ENCODE peak calls at places on chromosomes 6 and 20, in four cellular contexts. Y is neural progenitor cell, C is kidney, J is uterus. P is an unnamed sample.

GRCh38 chr6:2999621-3000455 is at the start of gene NQO2:
- DNase-seq in C (peak; percentile 98), J (peak; percentile 93), Y (peak; percentile 97), P (peak; percentile 98)

GRCh38 chr6:163183791-163184190 is 230.7 kb upstream of the QKI start:
- DNase-seq in Y (no peak), C (no peak), J (no peak), P (no peak)

GRCh38 chr6:7728855-7729590 is 3.1 kb downstream of the BMP6 start:
- DNase-seq in J (no peak), C (no peak), Y (peak; percentile 48), P (peak; percentile 87)

GRCh38 chr6:131787955-131788712 is 19.7 kb upstream of the ENPP1 start:
- DNase-seq in C (no peak), J (peak; percentile 20), Y (peak; percentile 33), P (peak; percentile 69)

GRCh38 chr6:118724211-118724610 is 72.8 kb upstream of the CEP85L start:
- DNase-seq in Y (no peak), C (no peak), J (no peak), P (no peak)

GRCh38 chr6:124535746-124536145 is 426.5 kb upstream of the RNF217 start:
- DNase-seq in Y (no peak), C (no peak), J (no peak), P (peak; percentile 65)

GRCh38 chr6:16157909-16158308 is 29.0 kb downstream of the MYLIP start:
- DNase-seq in C (no peak), J (peak; percentile 63), Y (peak; percentile 72), P (no peak)

GRCh38 chr6:106027760-106028159 is 58.4 kb upstream of the PRDM1 start:
- DNase-seq in C (no peak), Y (peak; percentile 27), J (no peak), P (no peak)

GRCh38 chr20:16926626-16927025 is 178.5 kb downstream of the OTOR start:
- DNase-seq in Y (no peak), J (no peak), C (no peak), P (no peak)

GRCh38 chr6:150848400-150848799 is 17.1 kb upstream of the MTHFD1L start:
- DNase-seq in C (no peak), Y (peak; percentile 33), J (no peak), P (peak; percentile 9)

GRCh38 chr6:111862314-111862713 is 10.9 kb downstream of the FYN start:
- DNase-seq in Y (no peak), C (no peak), J (no peak), P (no peak)

GRCh38 chr6:111865049-111865585 is 8.1 kb downstream of the FYN start:
- DNase-seq in J (no peak), Y (no peak), C (no peak), P (no peak)

GRCh38 chr6:111861321-111861938 is 11.8 kb downstream of the FYN start:
- DNase-seq in C (no peak), J (no peak), Y (no peak), P (no peak)

GRCh38 chr6:111864138-111865048 is 8.9 kb downstream of the FYN start:
- DNase-seq in J (no peak), C (no peak), Y (no peak), P (no peak)

GRCh38 chr6:111862727-111863126 is 10.5 kb downstream of the FYN start:
- DNase-seq in Y (peak; percentile 49), C (no peak), J (no peak), P (no peak)
- H3K4me1 ChIP-seq in Y (peaks cover 66% of the 10 kb centered on the region), C (no peaks in the 10 kb centered on the region), J (peaks cover 4% of the 10 kb centered on the region), P (peaks cover 3% of the 10 kb centered on the region)

GRCh38 chr20:34705383-34706021 is 1.4 kb downstream of the TP53INP2 start:
- DNase-seq in Y (no peak), J (no peak), C (no peak), P (peak; percentile 93)
- H3K4me3 ChIP-seq in Y (no peak overlapping the region), J (no peak overlapping the region), C (peak overlapping the region; percentile 88), P (peak overlapping the region; percentile 88)

GRCh38 chr6:156449569-156449968 is 327.6 kb upstream of the ARID1B start:
- DNase-seq in Y (no peak), J (no peak), C (no peak), P (no peak)
- TF ChIP-seq CTCF in Y (no peak), J (no peak), C (no peak), P (no peak)

GRCh38 chr20:17957505-17958325 is 10.9 kb downstream of the SNX5 start:
- DNase-seq in Y (no peak), J (no peak), C (no peak), P (no peak)
- H3K4me1 ChIP-seq in Y (peaks cover 17% of the 10 kb centered on the region), J (peaks cover 13% of the 10 kb centered on the region), C (peaks cover 31% of the 10 kb centered on the region), P (peaks cover 46% of the 10 kb centered on the region)

GRCh38 chr6:72382602-72383529 is 239.0 kb upstream of the KCNQ5 start:
- DNase-seq in J (no peak), C (no peak), Y (no peak), P (peak; percentile 32)
- H3K4me3 ChIP-seq in J (no peak overlapping the region), C (no peak overlapping the region), Y (no peak overlapping the region), P (no peak overlapping the region)

DNA sequence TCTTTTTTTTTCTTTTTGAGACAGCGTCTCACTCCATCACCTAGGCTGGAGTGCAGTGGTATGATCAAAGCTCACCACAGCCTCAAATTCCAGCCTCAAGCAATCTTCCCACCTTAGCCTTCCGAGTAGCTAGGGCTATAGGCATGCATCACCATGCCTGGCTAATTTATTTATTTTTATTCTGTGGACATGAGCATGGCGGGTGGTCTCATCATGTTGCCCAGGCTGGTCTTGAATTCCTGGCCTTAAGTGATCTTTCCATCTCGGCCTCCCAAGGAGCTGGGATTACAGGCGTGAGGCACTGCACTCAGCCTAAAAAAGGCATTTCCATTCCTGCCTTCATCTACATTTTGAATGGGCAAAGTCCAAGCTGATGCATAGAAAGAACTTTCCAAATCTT is 56.2 kb upstream of the BEND3 start:
- DNase-seq in C (no peak), J (no peak), Y (no peak), P (no peak)
- TF ChIP-seq CTCF in C (no peak), J (no peak), Y (no peak), P (no peak)

DNA sequence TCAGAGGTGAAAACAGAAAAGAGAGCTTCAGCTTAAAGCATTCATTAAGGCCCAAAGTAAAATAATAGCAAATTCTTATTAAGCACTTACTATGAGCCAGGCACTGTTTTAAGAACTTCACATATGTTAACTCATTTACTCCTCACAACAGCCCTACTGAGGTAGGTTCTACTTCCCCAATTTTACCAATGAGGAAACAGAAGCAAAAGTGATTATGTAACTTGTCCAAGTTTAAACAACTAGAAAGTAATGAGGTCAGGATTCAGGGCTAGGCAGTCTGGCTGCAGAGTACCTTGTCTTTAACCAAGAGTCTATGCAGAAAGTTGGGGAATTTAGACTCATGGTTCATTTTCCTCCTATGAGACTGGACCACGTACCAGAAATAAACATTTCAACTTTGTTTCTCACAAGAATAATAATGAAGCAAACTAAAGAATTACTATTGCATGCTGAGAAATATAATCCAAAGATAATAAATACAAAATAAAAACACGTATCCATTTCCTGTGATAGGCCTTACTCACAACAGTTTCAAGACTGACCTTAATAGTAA is 3.8 kb downstream of the COL21A1 start:
- DNase-seq in J (no peak), C (no peak), Y (no peak), P (no peak)
- H3K4me1 ChIP-seq in J (peaks cover 6% of the 10 kb centered on the region), C (peaks cover 3% of the 10 kb centered on the region), Y (no peaks in the 10 kb centered on the region), P (peaks cover 14% of the 10 kb centered on the region)

DNA sequence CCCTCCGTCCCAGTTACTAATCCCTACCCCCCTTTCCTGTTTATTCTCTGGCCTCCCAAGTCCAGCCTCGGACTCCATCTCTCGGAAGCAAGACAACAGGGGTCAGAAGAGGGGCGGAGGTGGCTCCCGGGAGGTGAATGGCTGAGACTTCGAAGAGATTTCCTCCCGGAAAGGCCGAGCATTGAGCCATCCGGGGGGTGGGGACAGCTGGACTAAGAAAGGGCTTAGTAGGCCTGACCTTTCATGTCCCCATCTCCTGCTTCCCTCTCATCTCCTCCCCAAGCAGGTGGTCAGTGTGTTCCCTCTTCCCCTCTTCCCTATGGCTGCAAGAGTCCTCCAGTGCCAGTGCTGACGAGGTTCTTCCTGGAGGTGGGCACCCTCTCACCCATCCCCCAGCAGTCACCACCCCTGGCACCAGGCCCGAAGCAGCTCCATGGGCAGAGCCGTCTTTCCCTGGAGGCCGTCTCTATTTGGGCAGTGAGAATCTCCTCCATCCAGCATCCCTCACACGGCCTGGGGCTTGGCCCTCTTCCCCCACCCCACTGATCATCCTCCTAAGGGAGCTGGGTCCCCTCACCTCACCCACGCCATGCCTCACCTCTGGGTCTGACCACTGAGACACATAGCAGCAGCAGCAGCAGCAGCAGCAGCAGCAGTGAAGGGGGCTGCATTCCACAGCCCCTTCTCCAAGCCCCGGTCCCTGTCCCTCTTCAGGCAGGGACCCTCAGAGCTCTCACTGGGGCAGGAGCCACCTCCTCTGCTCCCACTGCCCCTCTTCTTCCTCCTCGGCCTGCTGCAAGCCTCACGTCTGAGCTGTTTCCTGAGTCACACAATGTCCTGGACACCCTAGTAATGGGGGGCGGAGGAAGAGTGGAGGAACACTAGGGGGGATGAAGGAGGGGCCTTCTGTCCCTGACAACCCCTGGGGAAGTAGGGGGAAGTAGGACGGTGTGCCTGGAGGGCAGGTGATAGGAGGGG is at the start of gene NOTCH4:
- DNase-seq in Y (no peak), J (no peak), C (no peak), P (no peak)
- H3K4me3 ChIP-seq in Y (no peak within 1 kb of the TSS), J (no peak within 1 kb of the TSS), C (peak within 1 kb of the TSS; percentile 56), P (no peak within 1 kb of the TSS)

DNA sequence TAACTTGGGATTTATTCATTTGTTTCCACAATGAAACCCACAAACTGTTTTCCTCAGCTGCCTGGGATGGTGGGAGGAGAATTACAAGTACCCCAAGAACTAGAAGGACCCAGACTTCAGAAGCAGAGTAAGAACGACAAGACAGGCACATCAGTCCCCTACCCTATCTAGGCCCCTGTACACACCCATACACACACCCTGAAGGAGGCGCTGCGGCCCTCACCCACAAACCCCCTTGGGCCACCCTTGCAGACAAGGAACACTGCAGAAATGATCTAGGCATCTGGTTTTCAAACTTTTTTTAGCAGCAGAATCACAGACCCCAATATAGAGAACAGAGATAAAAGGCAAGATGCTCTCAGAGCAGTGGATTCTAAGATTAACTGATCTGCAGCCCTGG is 55.0 kb downstream of the TRERF1 start:
- DNase-seq in C (no peak), J (no peak), Y (no peak), P (no peak)
- TF ChIP-seq CTCF in C (no peak), J (no peak), Y (peak; percentile 13), P (no peak)

GRCh38 chr6:33271098-33271607 is 523 bp downstream of the VPS52 start:
- DNase-seq in Y (no peak), C (no peak), J (no peak), P (no peak)
- H3K4me1 ChIP-seq in Y (peaks cover 36% of the 10 kb centered on the region), C (peaks cover 26% of the 10 kb centered on the region), J (peaks cover 7% of the 10 kb centered on the region), P (peaks cover 41% of the 10 kb centered on the region)

P was measured in osteoblast.